ENCODE peak calls at places on chromosomes 3 and 15, in eight cellular contexts. K, X, H, F, T, A, E and I are unnamed samples.

GRCh38 chr3:29347412-29347811 is 66.5 kb downstream of the RBMS3 start:
- DNase-seq in K (no peak), X (no peak), H (no peak), F (no peak), T (no peak), A (no peak), E (no peak), I (no peak)

GRCh38 chr15:90266485-90266884 is 1.0 kb downstream of the NGRN start:
- DNase-seq in K (no peak), X (no peak), H (no peak), F (no peak), T (no peak), A (no peak), E (no peak), I (no peak)

GRCh38 chr3:106006001-106006400 is 137.2 kb upstream of the CBLB start:
- DNase-seq in K (no peak), X (no peak), H (no peak), F (no peak), T (no peak), A (no peak), E (no peak), I (no peak)

GRCh38 chr15:48602358-48603122 is 43.0 kb downstream of the FBN1 start:
- DNase-seq in K (no peak), X (no peak), H (no peak), F (no peak), T (no peak), A (no peak), E (no peak), I (no peak)

GRCh38 chr15:41969851-41970431 is 2.4 kb downstream of the EHD4 start:
- DNase-seq in K (no peak), X (no peak), H (peak), F (peak), T (no peak), A (no peak), E (no peak), I (peak)

GRCh38 chr3:46703013-46703520 is 1.9 kb downstream of the TMIE start:
- DNase-seq in K (no peak), X (peak), H (no peak), F (no peak), T (no peak), A (no peak), E (no peak), I (no peak)

GRCh38 chr3:62521464-62522105 is 148.2 kb upstream of the FEZF2 start:
- DNase-seq in K (no peak), X (no peak), H (no peak), F (no peak), T (no peak), A (no peak), E (no peak), I (no peak)

GRCh38 chr3:168024537-168024941 is 71.2 kb downstream of the GOLIM4 start:
- DNase-seq in K (no peak), X (no peak), H (no peak), F (no peak), T (no peak), A (no peak), E (no peak), I (no peak)

GRCh38 chr3:94735354-94735753 is 672.5 kb downstream of the NSUN3 start:
- DNase-seq in K (no peak), X (no peak), H (no peak), F (no peak), T (no peak), A (no peak), E (no peak), I (no peak)

GRCh38 chr15:64847016-64847415 is 5.3 kb downstream of the PLEKHO2 start:
- DNase-seq in K (no peak), X (no peak), H (no peak), F (peak), T (no peak), A (no peak), E (no peak), I (no peak)

GRCh38 chr3:75332784-75333183 is 331.3 kb upstream of the FRG2C start:
- DNase-seq in K (no peak), X (no peak), H (no peak), F (no peak), T (no peak), A (no peak), E (no peak), I (no peak)

GRCh38 chr3:40504636-40505430 is 1.0 kb upstream of the ZNF620 start:
- DNase-seq in K (no peak), X (peak), H (no peak), F (no peak), T (no peak), A (no peak), E (peak), I (no peak)

GRCh38 chr3:169758353-169758994 is 6.4 kb downstream of the TERC start:
- DNase-seq in K (no peak), X (no peak), H (no peak), F (no peak), T (no peak), A (no peak), E (no peak), I (no peak)

GRCh38 chr3:65597952-65598413 is 440.7 kb downstream of the MAGI1 start:
- DNase-seq in K (no peak), X (no peak), H (no peak), F (no peak), T (no peak), A (no peak), E (peak), I (no peak)

GRCh38 chr3:186021673-186022362 is 84.0 kb upstream of the TRA2B start:
- DNase-seq in K (no peak), X (peak), H (no peak), F (no peak), T (no peak), A (no peak), E (no peak), I (no peak)

GRCh38 chr15:75153565-75154248 is 48.0 kb upstream of the C15orf39 start:
- DNase-seq in K (no peak), X (no peak), H (no peak), F (no peak), T (no peak), A (no peak), E (no peak), I (no peak)

GRCh38 chr3:132593950-132594328 is 3.1 kb upstream of the ACKR4 start:
- DNase-seq in K (no peak), X (no peak), H (no peak), F (no peak), T (no peak), A (no peak), E (no peak), I (no peak)

GRCh38 chr3:30607032-30607833 is 832 bp downstream of the TGFBR2 start:
- DNase-seq in K (peak), X (peak), H (peak), F (peak), T (peak), A (no peak), E (peak), I (peak)

GRCh38 chr3:8886556-8886955 is 76.7 kb downstream of the RAD18 start:
- DNase-seq in K (no peak), X (no peak), H (no peak), F (no peak), T (no peak), A (no peak), E (no peak), I (no peak)

GRCh38 chr3:43317461-43318316 is 31.3 kb downstream of the SNRK start:
- DNase-seq in K (no peak), X (no peak), H (no peak), F (no peak), T (no peak), A (no peak), E (no peak), I (no peak)

GRCh38 chr3:149765762-149766334 is 13.6 kb upstream of the COMMD2 start:
- DNase-seq in K (no peak), X (no peak), H (no peak), F (no peak), T (peak), A (no peak), E (peak), I (no peak)

GRCh38 chr3:150763122-150763840 is at the start of gene SIAH2:
- DNase-seq in K (peak), X (peak), H (peak), F (peak), T (peak), A (peak), E (peak), I (peak)

GRCh38 chr15:93047621-93048425 is 41.2 kb downstream of the RGMA start:
- DNase-seq in K (no peak), X (no peak), H (peak), F (no peak), T (no peak), A (no peak), E (no peak), I (no peak)

GRCh38 chr3:194750409-194750808 is 64.7 kb downstream of the FAM43A start:
- DNase-seq in K (no peak), X (no peak), H (no peak), F (no peak), T (no peak), A (no peak), E (no peak), I (no peak)

GRCh38 chr3:186946756-186947375 is 16.5 kb downstream of the ST6GAL1 start:
- DNase-seq in K (no peak), X (no peak), H (no peak), F (peak), T (peak), A (no peak), E (no peak), I (peak)

GRCh38 chr3:129001101-129001816 is at the start of gene EFCC1:
- DNase-seq in K (no peak), X (peak), H (no peak), F (no peak), T (no peak), A (no peak), E (no peak), I (no peak)

GRCh38 chr3:146189519-146190173 is 28.7 kb upstream of the PLOD2 start:
- DNase-seq in K (no peak), X (no peak), H (no peak), F (peak), T (peak), A (no peak), E (peak), I (no peak)

GRCh38 chr15:90174140-90174891 is 26.8 kb upstream of the SEMA4B start:
- DNase-seq in K (no peak), X (peak), H (no peak), F (no peak), T (no peak), A (no peak), E (no peak), I (no peak)

GRCh38 chr15:90309050-90309449 is 43.0 kb upstream of the ZNF774 start:
- DNase-seq in K (no peak), X (no peak), H (no peak), F (no peak), T (no peak), A (no peak), E (no peak), I (no peak)

GRCh38 chr15:66898656-66899402 is 166.6 kb upstream of the SMAD3 start:
- DNase-seq in K (no peak), X (no peak), H (no peak), F (no peak), T (no peak), A (no peak), E (no peak), I (no peak)

GRCh38 chr3:169144691-169145090 is 518.8 kb downstream of the MECOM start:
- DNase-seq in K (no peak), X (no peak), H (no peak), F (no peak), T (no peak), A (no peak), E (no peak), I (no peak)

GRCh38 chr3:71681224-71681668 is 44.0 kb downstream of the EIF4E3 start:
- DNase-seq in K (peak), X (peak), H (no peak), F (peak), T (no peak), A (no peak), E (no peak), I (no peak)

GRCh38 chr3:132032959-132033358 is 1.9 kb downstream of the CPNE4 start:
- DNase-seq in K (no peak), X (no peak), H (no peak), F (no peak), T (no peak), A (no peak), E (no peak), I (no peak)

GRCh38 chr15:59300618-59301139 is 72.0 kb downstream of the MYO1E start:
- DNase-seq in K (no peak), X (peak), H (peak), F (no peak), T (no peak), A (no peak), E (no peak), I (no peak)

GRCh38 chr3:51794202-51794601 is 15.2 kb upstream of the IQCF6 start:
- DNase-seq in K (no peak), X (no peak), H (no peak), F (no peak), T (no peak), A (no peak), E (no peak), I (no peak)